ENCODE peak calls at places on chromosomes 6 and 20, in ten cellular contexts. S, C, D, R, P, Q, U, A, Z and B are unnamed samples.

GRCh38 chr20:46195264-46196038 is 77.3 kb downstream of the CD40 start:
- DNase-seq in S (no peak), C (no peak), D (no peak), R (no peak), P (no peak), Q (no peak), U (no peak), A (no peak), Z (no peak), B (no peak)

GRCh38 chr6:161618816-161619454 is 345.1 kb upstream of the AGPAT4 start:
- DNase-seq in S (no peak), C (no peak), D (peak), R (peak), P (no peak), Q (no peak), U (no peak), A (no peak), Z (peak), B (peak)

GRCh38 chr20:59743767-59744485 is 139.6 kb downstream of the PHACTR3 start:
- DNase-seq in S (no peak), C (no peak), D (no peak), R (peak), P (no peak), Q (no peak), U (no peak), A (no peak), Z (no peak), B (peak)

GRCh38 chr20:39081255-39081654 is 119.1 kb downstream of the DHX35 start:
- DNase-seq in S (peak), C (peak), D (peak), R (peak), P (peak), Q (peak), U (peak), A (peak), Z (peak), B (peak)

GRCh38 chr20:18397090-18397489 is 69.7 kb downstream of the DZANK1 start:
- DNase-seq in S (no peak), C (no peak), D (no peak), R (no peak), P (no peak), Q (no peak), U (no peak), A (no peak), Z (no peak), B (no peak)

GRCh38 chr6:7050911-7051779 is 56.6 kb upstream of the RREB1 start:
- DNase-seq in S (peak), C (peak), D (peak), R (peak), P (peak), Q (peak), U (peak), A (no peak), Z (no peak), B (peak)

GRCh38 chr6:19301980-19302379 is 535.2 kb upstream of the ID4 start:
- DNase-seq in S (no peak), C (no peak), D (peak), R (no peak), P (no peak), Q (no peak), U (no peak), A (no peak), Z (no peak), B (no peak)

GRCh38 chr20:17910828-17911294 is 57.7 kb downstream of the SNX5 start:
- DNase-seq in S (no peak), C (no peak), D (peak), R (no peak), P (no peak), Q (no peak), U (no peak), A (no peak), Z (peak), B (no peak)

GRCh38 chr6:138004423-138005287 is 102.6 kb downstream of the PERP start:
- DNase-seq in S (no peak), C (no peak), D (peak), R (no peak), P (no peak), Q (no peak), U (no peak), A (no peak), Z (peak), B (peak)

GRCh38 chr6:41877051-41877680 is 18.0 kb downstream of the USP49 start:
- DNase-seq in S (no peak), C (no peak), D (no peak), R (no peak), P (no peak), Q (no peak), U (no peak), A (no peak), Z (no peak), B (no peak)

GRCh38 chr20:44965651-44966029 is 672 bp upstream of the STK4 start:
- DNase-seq in S (no peak), C (no peak), D (no peak), R (no peak), P (no peak), Q (no peak), U (no peak), A (no peak), Z (no peak), B (no peak)

GRCh38 chr6:3389390-3390167 is 67.3 kb downstream of the SLC22A23 start:
- DNase-seq in S (no peak), C (no peak), D (peak), R (no peak), P (no peak), Q (no peak), U (no peak), A (no peak), Z (no peak), B (no peak)

GRCh38 chr20:38650010-38650409 is 48.4 kb downstream of the ARHGAP40 start:
- DNase-seq in S (no peak), C (no peak), D (no peak), R (no peak), P (no peak), Q (no peak), U (no peak), A (no peak), Z (no peak), B (no peak)

GRCh38 chr6:148179786-148180185 is 162.9 kb upstream of the SASH1 start:
- DNase-seq in S (no peak), C (no peak), D (peak), R (no peak), P (no peak), Q (peak), U (no peak), A (no peak), Z (no peak), B (peak)

GRCh38 chr6:53724501-53724900 is 58.9 kb upstream of the KLHL31 start:
- DNase-seq in S (no peak), C (no peak), D (no peak), R (peak), P (no peak), Q (no peak), U (no peak), A (no peak), Z (no peak), B (no peak)

GRCh38 chr6:29984992-29985391 is 42.7 kb downstream of the HLA-A start:
- DNase-seq in S (no peak), C (no peak), D (no peak), R (no peak), P (no peak), Q (no peak), U (no peak), A (no peak), Z (no peak), B (no peak)

GRCh38 chr6:157068691-157069228 is 254.6 kb downstream of the TMEM242 start:
- DNase-seq in S (no peak), C (no peak), D (no peak), R (no peak), P (no peak), Q (no peak), U (no peak), A (no peak), Z (no peak), B (no peak)

GRCh38 chr6:155078331-155078745 is 83.2 kb downstream of the TIAM2 start:
- DNase-seq in S (no peak), C (no peak), D (no peak), R (no peak), P (no peak), Q (no peak), U (no peak), A (no peak), Z (no peak), B (no peak)

GRCh38 chr6:157944983-157945931 is 36.4 kb upstream of the SYNJ2 start:
- DNase-seq in S (no peak), C (no peak), D (no peak), R (no peak), P (no peak), Q (no peak), U (no peak), A (no peak), Z (no peak), B (no peak)

GRCh38 chr6:108920751-108921150 is 72.5 kb downstream of the ARMC2 start:
- DNase-seq in S (no peak), C (no peak), D (no peak), R (peak), P (no peak), Q (peak), U (no peak), A (no peak), Z (no peak), B (no peak)

GRCh38 chr6:19156443-19156842 is 680.7 kb upstream of the ID4 start:
- DNase-seq in S (no peak), C (no peak), D (no peak), R (no peak), P (no peak), Q (no peak), U (no peak), A (no peak), Z (no peak), B (no peak)

GRCh38 chr20:22821826-22822225 is 213.3 kb upstream of the SSTR4 start:
- DNase-seq in S (no peak), C (no peak), D (no peak), R (no peak), P (no peak), Q (no peak), U (no peak), A (no peak), Z (no peak), B (no peak)

GRCh38 chr6:46491201-46491788 is at the start of gene RCAN2:
- DNase-seq in S (peak), C (no peak), D (peak), R (peak), P (peak), Q (peak), U (peak), A (peak), Z (no peak), B (peak)

GRCh38 chr20:20411841-20412240 is 43.9 kb downstream of the INSM1 start:
- DNase-seq in S (no peak), C (no peak), D (no peak), R (no peak), P (no peak), Q (no peak), U (no peak), A (no peak), Z (no peak), B (no peak)

GRCh38 chr6:44263357-44264100 is 1.8 kb downstream of the NFKBIE start:
- DNase-seq in S (no peak), C (no peak), D (no peak), R (no peak), P (no peak), Q (no peak), U (peak), A (no peak), Z (no peak), B (peak)

GRCh38 chr6:141326426-141326825 is 806.3 kb upstream of the GJE1 start:
- DNase-seq in S (no peak), C (no peak), D (peak), R (no peak), P (no peak), Q (no peak), U (no peak), A (peak), Z (peak), B (peak)

GRCh38 chr6:132749111-132749510 is 8.6 kb downstream of the VNN2 start:
- DNase-seq in S (no peak), C (no peak), D (peak), R (no peak), P (no peak), Q (no peak), U (no peak), A (no peak), Z (no peak), B (no peak)

GRCh38 chr6:22785036-22785435 is 215.7 kb downstream of the HDGFL1 start:
- DNase-seq in S (no peak), C (no peak), D (no peak), R (no peak), P (no peak), Q (no peak), U (no peak), A (no peak), Z (no peak), B (no peak)

GRCh38 chr6:25138697-25139051 is 140.5 kb upstream of the CARMIL1 start:
- DNase-seq in S (no peak), C (no peak), D (peak), R (no peak), P (no peak), Q (no peak), U (no peak), A (no peak), Z (no peak), B (no peak)

GRCh38 chr20:32792316-32792715 is 27.4 kb upstream of the MAPRE1 start:
- DNase-seq in S (no peak), C (no peak), D (no peak), R (no peak), P (no peak), Q (no peak), U (no peak), A (no peak), Z (no peak), B (peak)

GRCh38 chr6:157579467-157580031 is 198.6 kb downstream of the ZDHHC14 start:
- DNase-seq in S (no peak), C (no peak), D (no peak), R (no peak), P (no peak), Q (no peak), U (no peak), A (no peak), Z (no peak), B (peak)

GRCh38 chr6:164114656-164115055 is 700.1 kb downstream of the QKI start:
- DNase-seq in S (no peak), C (no peak), D (no peak), R (no peak), P (no peak), Q (no peak), U (no peak), A (no peak), Z (no peak), B (no peak)

GRCh38 chr20:14717124-14718004 is 380.0 kb upstream of the FLRT3 start:
- DNase-seq in S (no peak), C (no peak), D (no peak), R (no peak), P (no peak), Q (no peak), U (no peak), A (no peak), Z (no peak), B (no peak)

GRCh38 chr20:35055445-35056276 is 36.9 kb downstream of the TRPC4AP start:
- DNase-seq in S (no peak), C (no peak), D (no peak), R (no peak), P (no peak), Q (no peak), U (no peak), A (peak), Z (no peak), B (no peak)

GRCh38 chr20:58853976-58854637 is 1.6 kb downstream of the GNAS start:
- DNase-seq in S (no peak), C (no peak), D (no peak), R (no peak), P (no peak), Q (no peak), U (no peak), A (no peak), Z (no peak), B (no peak)

GRCh38 chr20:64010711-64011237 is 25.2 kb upstream of the C20orf204 start:
- DNase-seq in S (no peak), C (no peak), D (peak), R (no peak), P (no peak), Q (no peak), U (no peak), A (no peak), Z (no peak), B (no peak)

GRCh38 chr6:89144358-89145041 is 1.4 kb upstream of the PM20D2 start:
- DNase-seq in S (no peak), C (no peak), D (no peak), R (no peak), P (no peak), Q (no peak), U (no peak), A (no peak), Z (no peak), B (no peak)

GRCh38 chr6:4349931-4350330 is 214.6 kb upstream of the ECI2 start:
- DNase-seq in S (no peak), C (no peak), D (no peak), R (peak), P (no peak), Q (no peak), U (no peak), A (no peak), Z (no peak), B (no peak)

GRCh38 chr20:62772994-62773858 is 23.0 kb upstream of the MRGBP start:
- DNase-seq in S (no peak), C (no peak), D (peak), R (no peak), P (no peak), Q (no peak), U (peak), A (no peak), Z (no peak), B (no peak)

GRCh38 chr6:8549381-8549780 is 114.0 kb upstream of the SLC35B3 start:
- DNase-seq in S (no peak), C (no peak), D (no peak), R (no peak), P (no peak), Q (no peak), U (no peak), A (no peak), Z (no peak), B (no peak)

GRCh38 chr6:8551386-8551785 is 116.0 kb upstream of the SLC35B3 start:
- DNase-seq in S (no peak), C (no peak), D (no peak), R (no peak), P (no peak), Q (no peak), U (no peak), A (no peak), Z (no peak), B (no peak)

GRCh38 chr6:8543714-8544113 is 108.4 kb upstream of the SLC35B3 start:
- DNase-seq in S (no peak), C (no peak), D (no peak), R (no peak), P (no peak), Q (no peak), U (no peak), A (no peak), Z (no peak), B (no peak)

GRCh38 chr6:8548979-8549378 is 113.6 kb upstream of the SLC35B3 start:
- DNase-seq in S (no peak), C (no peak), D (no peak), R (no peak), P (no peak), Q (no peak), U (no peak), A (no peak), Z (no peak), B (no peak)

DNA sequence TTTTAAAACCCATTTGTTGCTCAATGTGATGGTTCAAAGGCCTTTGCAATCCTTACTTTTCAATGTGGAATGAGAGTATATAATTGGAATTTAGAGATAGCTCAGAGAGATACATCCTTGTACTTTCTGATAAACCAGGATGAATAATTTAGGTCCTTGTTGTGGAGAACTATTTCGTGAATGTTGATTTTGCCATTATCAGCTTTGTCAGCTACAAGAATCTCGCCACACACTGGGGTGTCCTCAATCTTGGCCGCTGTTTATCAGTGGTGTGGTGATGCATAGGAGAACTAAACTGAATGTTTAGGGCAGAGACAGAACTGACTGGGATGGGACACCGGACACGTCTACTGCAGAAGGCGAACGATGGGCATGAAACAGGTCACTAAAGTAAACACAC is 111.2 kb upstream of the SLC35B3 start:
- DNase-seq in S (no peak), C (no peak), D (no peak), R (no peak), P (no peak), Q (no peak), U (no peak), A (no peak), Z (no peak), B (no peak)
- TF ChIP-seq CTCF in S (no peak), C (no peak), D (no peak), R (no peak), P (no peak), Q (no peak), U (no peak), A (no peak), Z (no peak), B (no peak)

GRCh38 chr6:125953502-125953875 is 3.1 kb upstream of the HINT3 start:
- DNase-seq in S (peak), C (no peak), D (no peak), R (peak), P (no peak), Q (peak), U (peak), A (no peak), Z (no peak), B (peak)
- TF ChIP-seq CTCF in S (peak), C (no peak), D (no peak), R (peak), P (no peak), Q (peak), U (no peak), A (no peak), Z (no peak), B (no peak)

GRCh38 chr20:56986476-56986875 is 280.0 kb downstream of the BMP7 start:
- DNase-seq in S (no peak), C (no peak), D (no peak), R (no peak), P (no peak), Q (no peak), U (no peak), A (no peak), Z (no peak), B (no peak)

GRCh38 chr20:56981301-56981700 is 285.1 kb downstream of the BMP7 start:
- DNase-seq in S (no peak), C (no peak), D (no peak), R (no peak), P (no peak), Q (no peak), U (no peak), A (no peak), Z (no peak), B (no peak)

GRCh38 chr20:56986931-56987720 is 279.3 kb downstream of the BMP7 start:
- DNase-seq in S (no peak), C (no peak), D (peak), R (no peak), P (no peak), Q (no peak), U (no peak), A (no peak), Z (no peak), B (no peak)

GRCh38 chr20:56985286-56985685 is 281.2 kb downstream of the BMP7 start:
- DNase-seq in S (no peak), C (no peak), D (peak), R (no peak), P (no peak), Q (no peak), U (no peak), A (no peak), Z (no peak), B (no peak)

DNA sequence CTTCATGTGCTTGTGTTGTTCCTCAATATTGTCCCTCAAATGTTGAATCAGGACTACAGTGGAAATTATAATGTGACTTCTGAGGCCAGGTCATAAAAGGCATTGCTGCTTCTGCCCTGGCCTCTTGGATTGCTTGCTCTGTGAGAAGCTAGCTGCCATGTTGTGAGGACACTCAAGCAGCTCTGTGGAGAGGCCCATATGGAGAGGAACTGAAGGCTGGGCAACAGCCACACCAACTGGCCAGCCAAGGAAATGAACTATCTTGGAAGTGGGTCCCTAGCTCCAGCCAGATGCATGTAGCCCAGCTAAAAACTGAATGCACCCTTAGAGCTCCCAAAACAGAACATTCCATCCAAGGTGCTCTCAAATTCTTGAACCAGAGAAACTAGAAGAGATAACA is 282.6 kb downstream of the BMP7 start:
- DNase-seq in S (no peak), C (no peak), D (no peak), R (no peak), P (no peak), Q (no peak), U (no peak), A (no peak), Z (no peak), B (no peak)
- TF ChIP-seq CTCF in S (no peak), C (no peak), D (no peak), R (peak), P (no peak), Q (no peak), U (no peak), A (no peak), Z (no peak), B (no peak)

DNA sequence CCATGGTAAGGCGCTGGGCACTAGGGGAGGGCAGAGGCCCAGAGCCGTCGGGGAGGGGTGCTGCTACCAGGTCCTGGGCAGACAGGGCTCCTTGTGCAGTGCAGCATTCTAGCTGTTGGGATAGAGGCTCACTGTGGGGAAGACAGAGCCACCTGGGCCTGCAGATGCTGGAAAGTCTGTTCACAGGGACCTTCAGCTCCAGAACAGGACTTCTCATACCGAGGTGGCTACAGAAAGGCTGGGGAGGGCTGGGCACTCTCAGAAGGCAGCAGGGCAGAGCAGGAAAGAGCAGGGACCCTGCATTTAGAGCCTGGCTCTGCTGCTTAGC is 7.5 kb downstream of the DNPH1 start:
- DNase-seq in S (no peak), C (no peak), D (no peak), R (no peak), P (no peak), Q (no peak), U (no peak), A (no peak), Z (no peak), B (no peak)
- TF ChIP-seq CTCF in S (no peak), C (no peak), D (no peak), R (no peak), P (no peak), Q (no peak), U (no peak), A (no peak), Z (no peak), B (no peak)